ENCODE peak calls at places on chromosomes 1 and 21, in four cellular contexts. One of them, this sample, is unnamed.

GRCh38 chr1:237013608-237014007 is 9.4 kb upstream of the MT1HL1 start:
- DNase-seq in NB4: no peak
- DNase-seq in WTC11: no peak
- DNase-seq in SK-N-SH: no peak
- DNase-seq in this sample: no peak

GRCh38 chr21:22961248-22961647 is 1963.0 kb downstream of the NCAM2 start:
- DNase-seq in NB4: no peak
- DNase-seq in WTC11: no peak
- DNase-seq in SK-N-SH: no peak
- DNase-seq in this sample: no peak

GRCh38 chr1:181482521-181483083 is 715 bp upstream of the CACNA1E start:
- DNase-seq in NB4: peak
- DNase-seq in WTC11: peak
- DNase-seq in SK-N-SH: peak
- DNase-seq in this sample: no peak

GRCh38 chr1:79398501-79398900 is 392.0 kb upstream of the ADGRL4 start:
- DNase-seq in NB4: no peak
- DNase-seq in WTC11: no peak
- DNase-seq in SK-N-SH: no peak
- DNase-seq in this sample: no peak

GRCh38 chr1:53176452-53177344 is 19.9 kb upstream of the CPT2 start:
- DNase-seq in NB4: no peak
- DNase-seq in WTC11: no peak
- DNase-seq in SK-N-SH: peak
- DNase-seq in this sample: no peak

GRCh38 chr1:225816643-225817538 is 7.0 kb downstream of the EPHX1 start:
- DNase-seq in NB4: no peak
- DNase-seq in WTC11: no peak
- DNase-seq in SK-N-SH: no peak
- DNase-seq in this sample: no peak

GRCh38 chr1:42936309-42937078 is 22.2 kb downstream of the SLC2A1 start:
- DNase-seq in NB4: peak
- DNase-seq in WTC11: no peak
- DNase-seq in SK-N-SH: no peak
- DNase-seq in this sample: peak

GRCh38 chr1:161074676-161075368 is 5.1 kb upstream of the ARHGAP30 start:
- DNase-seq in NB4: no peak
- DNase-seq in WTC11: no peak
- DNase-seq in SK-N-SH: no peak
- DNase-seq in this sample: no peak

GRCh38 chr1:165452336-165453130 is 7.6 kb upstream of the RXRG start:
- DNase-seq in NB4: no peak
- DNase-seq in WTC11: no peak
- DNase-seq in SK-N-SH: no peak
- DNase-seq in this sample: no peak

GRCh38 chr1:245599413-245600174 is 444.8 kb downstream of the KIF26B start:
- DNase-seq in NB4: peak
- DNase-seq in WTC11: no peak
- DNase-seq in SK-N-SH: no peak
- DNase-seq in this sample: no peak

GRCh38 chr21:39153373-39153772 is 29.9 kb downstream of the PSMG1 start:
- DNase-seq in NB4: peak
- DNase-seq in WTC11: peak
- DNase-seq in SK-N-SH: peak
- DNase-seq in this sample: no peak

GRCh38 chr1:169550294-169550693 is 36.0 kb downstream of the F5 start:
- DNase-seq in NB4: peak
- DNase-seq in WTC11: no peak
- DNase-seq in SK-N-SH: peak
- DNase-seq in this sample: peak

GRCh38 chr21:45877821-45878469 is 103.6 kb upstream of the COL6A1 start:
- DNase-seq in NB4: peak
- DNase-seq in WTC11: no peak
- DNase-seq in SK-N-SH: peak
- DNase-seq in this sample: no peak

GRCh38 chr1:108070662-108071061 is 105.7 kb upstream of the VAV3 start:
- DNase-seq in NB4: no peak
- DNase-seq in WTC11: no peak
- DNase-seq in SK-N-SH: no peak
- DNase-seq in this sample: no peak

GRCh38 chr1:40796939-40797667 is 13.5 kb downstream of the KCNQ4 start:
- DNase-seq in NB4: no peak
- DNase-seq in WTC11: no peak
- DNase-seq in SK-N-SH: no peak
- DNase-seq in this sample: no peak

GRCh38 chr21:25949701-25950100 is 214.9 kb downstream of the GABPA start:
- DNase-seq in NB4: no peak
- DNase-seq in WTC11: no peak
- DNase-seq in SK-N-SH: no peak
- DNase-seq in this sample: no peak

GRCh38 chr1:110235839-110236682 is 25.9 kb downstream of the KCNC4 start:
- DNase-seq in NB4: peak
- DNase-seq in WTC11: no peak
- DNase-seq in SK-N-SH: no peak
- DNase-seq in this sample: peak

GRCh38 chr1:51768971-51769601 is 109.4 kb downstream of the NRDC start:
- DNase-seq in NB4: peak
- DNase-seq in WTC11: no peak
- DNase-seq in SK-N-SH: peak
- DNase-seq in this sample: peak

GRCh38 chr1:155029513-155030242 is 3.9 kb downstream of the DCST2 start:
- DNase-seq in NB4: no peak
- DNase-seq in WTC11: no peak
- DNase-seq in SK-N-SH: no peak
- DNase-seq in this sample: no peak

GRCh38 chr21:46191257-46191685 is 7.0 kb upstream of the SPATC1L start:
- DNase-seq in NB4: peak
- DNase-seq in WTC11: no peak
- DNase-seq in SK-N-SH: peak
- DNase-seq in this sample: no peak

GRCh38 chr1:116913941-116914340 is 4.2 kb downstream of the PTGFRN start:
- DNase-seq in NB4: no peak
- DNase-seq in WTC11: no peak
- DNase-seq in SK-N-SH: no peak
- DNase-seq in this sample: no peak

GRCh38 chr1:53909946-53910345 is 16.0 kb downstream of the DIO1 start:
- DNase-seq in NB4: no peak
- DNase-seq in WTC11: no peak
- DNase-seq in SK-N-SH: no peak
- DNase-seq in this sample: no peak

GRCh38 chr1:200877839-200878551 is 5.2 kb downstream of the GPR25 start:
- DNase-seq in NB4: no peak
- DNase-seq in WTC11: no peak
- DNase-seq in SK-N-SH: no peak
- DNase-seq in this sample: no peak

GRCh38 chr1:58764294-58764978 is 19.4 kb downstream of the JUN start:
- DNase-seq in NB4: no peak
- DNase-seq in WTC11: no peak
- DNase-seq in SK-N-SH: no peak
- DNase-seq in this sample: no peak

GRCh38 chr1:181013144-181013543 is 9.5 kb downstream of the STX6 start:
- DNase-seq in NB4: peak
- DNase-seq in WTC11: no peak
- DNase-seq in SK-N-SH: no peak
- DNase-seq in this sample: no peak

GRCh38 chr1:62064831-62065230 is 129.8 kb upstream of the L1TD1 start:
- DNase-seq in NB4: no peak
- DNase-seq in WTC11: no peak
- DNase-seq in SK-N-SH: no peak
- DNase-seq in this sample: no peak

GRCh38 chr1:17437260-17438175 is 2.0 kb downstream of the RCC2 start:
- DNase-seq in NB4: peak
- DNase-seq in WTC11: peak
- DNase-seq in SK-N-SH: peak
- DNase-seq in this sample: no peak
- TF ChIP-seq MAX in NB4: no peak
- TF ChIP-seq MAX in WTC11: no peak
- TF ChIP-seq MAX in SK-N-SH: no peak
- TF ChIP-seq MAX in this sample: no peak

GRCh38 chr1:87203890-87204289 is 124.8 kb upstream of the LMO4 start:
- DNase-seq in NB4: no peak
- DNase-seq in WTC11: no peak
- DNase-seq in SK-N-SH: no peak
- DNase-seq in this sample: no peak

GRCh38 chr1:87204441-87204840 is 124.2 kb upstream of the LMO4 start:
- DNase-seq in NB4: no peak
- DNase-seq in WTC11: no peak
- DNase-seq in SK-N-SH: no peak
- DNase-seq in this sample: no peak

GRCh38 chr1:87201768-87202167 is 126.9 kb upstream of the LMO4 start:
- DNase-seq in NB4: no peak
- DNase-seq in WTC11: peak
- DNase-seq in SK-N-SH: no peak
- DNase-seq in this sample: no peak

GRCh38 chr1:87202922-87203655 is 125.6 kb upstream of the LMO4 start:
- DNase-seq in NB4: peak
- DNase-seq in WTC11: no peak
- DNase-seq in SK-N-SH: no peak
- DNase-seq in this sample: no peak

DNA sequence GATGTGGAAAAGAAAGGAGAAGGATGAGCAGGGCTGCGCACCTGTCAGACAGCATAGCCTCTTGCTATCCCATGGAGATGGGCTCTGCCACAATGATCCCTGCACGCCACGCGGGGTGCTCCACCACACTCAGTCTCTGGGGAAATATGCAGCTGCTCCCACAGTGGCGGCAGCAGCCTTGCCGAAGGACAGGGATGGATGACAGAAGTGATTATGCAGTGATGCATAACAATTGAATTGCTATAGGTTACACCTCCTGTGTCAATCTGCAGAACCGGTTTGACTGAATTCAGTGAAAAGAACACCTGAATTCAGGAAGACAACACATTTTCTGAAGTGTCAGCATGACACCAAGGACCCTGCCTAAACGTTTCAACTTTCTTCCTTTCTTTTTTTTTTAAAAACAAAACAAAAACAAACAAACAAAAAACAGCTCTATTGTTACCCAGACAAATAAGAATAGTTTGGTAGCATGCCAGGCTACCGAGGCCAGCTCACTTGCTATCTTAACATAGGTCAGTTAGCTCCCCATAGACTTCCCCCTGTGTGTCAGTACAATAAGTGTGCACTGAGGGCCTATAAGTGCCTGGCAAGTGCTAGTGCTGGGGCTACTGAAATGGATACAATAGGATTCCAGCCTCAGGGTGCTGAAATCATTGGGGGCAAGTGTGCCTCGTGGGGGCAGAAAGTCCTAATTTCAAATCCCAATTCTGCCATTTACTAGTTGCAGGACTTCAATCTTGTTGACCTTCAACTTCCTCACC is 127.6 kb upstream of the LMO4 start:
- DNase-seq in NB4: no peak
- DNase-seq in WTC11: peak
- DNase-seq in SK-N-SH: no peak
- DNase-seq in this sample: no peak
- TF ChIP-seq MAX in NB4: no peak
- TF ChIP-seq MAX in WTC11: no peak
- TF ChIP-seq MAX in SK-N-SH: no peak
- TF ChIP-seq MAX in this sample: no peak

GRCh38 chr1:10979483-10979920 is 33.0 kb upstream of the TARDBP start:
- DNase-seq in NB4: peak
- DNase-seq in WTC11: no peak
- DNase-seq in SK-N-SH: no peak
- DNase-seq in this sample: no peak
- TF ChIP-seq MAX in NB4: peak
- TF ChIP-seq MAX in WTC11: no peak
- TF ChIP-seq MAX in SK-N-SH: no peak
- TF ChIP-seq MAX in this sample: no peak

GRCh38 chr1:97668945-97669344 is 251.9 kb downstream of the DPYD start:
- DNase-seq in NB4: peak
- DNase-seq in WTC11: no peak
- DNase-seq in SK-N-SH: peak
- DNase-seq in this sample: peak
- TF ChIP-seq MAX in NB4: no peak
- TF ChIP-seq MAX in WTC11: no peak
- TF ChIP-seq MAX in SK-N-SH: no peak
- TF ChIP-seq MAX in this sample: no peak

GRCh38 chr1:25569599-25570458 is 26.4 kb downstream of the LDLRAP1 start:
- DNase-seq in NB4: no peak
- DNase-seq in WTC11: no peak
- DNase-seq in SK-N-SH: no peak
- DNase-seq in this sample: no peak

GRCh38 chr1:25566730-25567341 is 23.4 kb downstream of the LDLRAP1 start:
- DNase-seq in NB4: no peak
- DNase-seq in WTC11: peak
- DNase-seq in SK-N-SH: peak
- DNase-seq in this sample: no peak

GRCh38 chr1:25567710-25568089 is 24.3 kb downstream of the LDLRAP1 start:
- DNase-seq in NB4: no peak
- DNase-seq in WTC11: no peak
- DNase-seq in SK-N-SH: no peak
- DNase-seq in this sample: no peak

GRCh38 chr1:25568834-25569598 is 25.6 kb downstream of the LDLRAP1 start:
- DNase-seq in NB4: peak
- DNase-seq in WTC11: no peak
- DNase-seq in SK-N-SH: no peak
- DNase-seq in this sample: peak

GRCh38 chr1:25568090-25568833 is 24.9 kb downstream of the LDLRAP1 start:
- DNase-seq in NB4: no peak
- DNase-seq in WTC11: peak
- DNase-seq in SK-N-SH: no peak
- DNase-seq in this sample: peak
- TF ChIP-seq MAX in NB4: no peak
- TF ChIP-seq MAX in WTC11: no peak
- TF ChIP-seq MAX in SK-N-SH: no peak
- TF ChIP-seq MAX in this sample: no peak

GRCh38 chr1:176602388-176603004 is 139.5 kb downstream of the PAPPA2 start:
- DNase-seq in NB4: no peak
- DNase-seq in WTC11: no peak
- DNase-seq in SK-N-SH: no peak
- DNase-seq in this sample: no peak
- TF ChIP-seq MAX in NB4: no peak
- TF ChIP-seq MAX in WTC11: no peak
- TF ChIP-seq MAX in SK-N-SH: no peak
- TF ChIP-seq MAX in this sample: no peak

DNA sequence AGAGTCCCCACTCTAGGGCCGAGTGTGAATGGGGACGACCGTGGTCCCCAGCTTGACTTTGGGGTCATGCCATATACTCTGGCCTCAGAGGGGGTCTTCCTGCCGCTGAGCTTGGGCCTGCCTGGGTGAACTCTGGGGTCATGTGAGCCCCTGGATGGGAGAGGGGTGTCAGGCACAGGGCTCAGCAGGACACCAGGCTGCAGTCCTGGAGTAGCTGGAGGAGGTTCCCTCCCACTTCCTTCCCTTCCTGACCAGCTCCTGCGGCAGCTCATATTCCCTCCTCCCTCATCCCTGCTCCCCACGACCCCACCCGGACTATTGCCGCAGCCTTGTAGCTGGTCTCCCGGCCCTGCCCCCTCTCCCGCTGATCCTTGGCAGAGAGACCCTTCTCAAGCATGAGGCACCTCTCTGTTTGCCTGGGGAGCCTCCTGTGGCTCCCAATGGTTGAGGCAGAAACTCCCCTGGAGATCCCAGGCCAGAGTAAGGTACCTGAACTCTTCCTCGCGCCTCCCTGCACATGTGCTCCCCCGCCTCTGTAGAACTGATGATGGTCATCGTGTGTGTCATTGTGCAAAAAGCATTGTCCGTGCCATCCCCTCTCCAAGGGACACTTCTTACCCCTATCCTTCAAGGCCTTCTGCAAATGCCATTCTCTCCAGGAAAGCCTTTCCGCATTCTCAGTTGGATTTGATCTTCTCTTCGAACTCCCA is 1.8 kb downstream of the TNFRSF1B start:
- DNase-seq in NB4: peak
- DNase-seq in WTC11: no peak
- DNase-seq in SK-N-SH: no peak
- DNase-seq in this sample: no peak
- TF ChIP-seq MAX in NB4: no peak
- TF ChIP-seq MAX in WTC11: no peak
- TF ChIP-seq MAX in SK-N-SH: no peak
- TF ChIP-seq MAX in this sample: no peak